ENCODE peak calls at places on chromosomes 5 and 9, in nine cellular contexts. M, A, G, R, F, N, P, T and E are unnamed samples.

GRCh38 chr9:88197781-88198345 is 59.6 kb upstream of the SPATA31C2 start:
- DNase-seq in F (peak), G (peak), T (no peak), P (no peak), N (no peak), R (no peak), M (no peak), A (no peak), E (no peak)

GRCh38 chr9:113879906-113880305 is 3.8 kb downstream of the ZNF618 start:
- DNase-seq in F (no peak), M (no peak), A (no peak), R (no peak), P (no peak), T (no peak), G (no peak), N (no peak), E (no peak)

GRCh38 chr5:124742983-124743533 is 3.4 kb downstream of the ZNF608 start:
- DNase-seq in P (peak), N (peak), R (no peak), M (no peak), F (peak), G (no peak), T (no peak), A (no peak), E (peak)

GRCh38 chr5:97297063-97297715 is 114.1 kb upstream of the RIOK2 start:
- DNase-seq in R (peak), M (no peak), P (no peak), N (no peak), G (no peak), F (peak), A (no peak), T (no peak), E (no peak)

GRCh38 chr5:127254729-127255284 is 35.8 kb upstream of the MEGF10 start:
- DNase-seq in A (no peak), P (no peak), F (peak), M (no peak), T (no peak), R (no peak), G (no peak), N (no peak), E (no peak)

GRCh38 chr5:39513236-39513635 is 88.5 kb upstream of the DAB2 start:
- DNase-seq in A (no peak), P (no peak), T (no peak), R (no peak), M (no peak), N (no peak), G (no peak), F (peak), E (no peak)

GRCh38 chr9:106970976-106971457 is 108.1 kb downstream of the ZNF462 start:
- DNase-seq in N (no peak), P (no peak), T (no peak), F (no peak), A (no peak), G (no peak), M (no peak), R (no peak), E (no peak)

GRCh38 chr9:20722221-20722620 is 38.2 kb downstream of the FOCAD start:
- DNase-seq in A (no peak), G (no peak), P (no peak), M (no peak), F (peak), R (no peak), T (no peak), N (no peak), E (no peak)

GRCh38 chr5:10434392-10434791 is 7.3 kb upstream of the ROPN1L start:
- DNase-seq in T (no peak), M (no peak), G (no peak), A (no peak), N (no peak), R (no peak), P (no peak), F (no peak), E (no peak)

GRCh38 chr5:151223447-151224264 is at the start of gene CCDC69:
- DNase-seq in F (peak), P (peak), M (peak), N (peak), G (peak), A (no peak), R (peak), T (peak), E (peak)

GRCh38 chr9:96071245-96072124 is 196.0 kb downstream of the ERCC6L2 start:
- DNase-seq in M (no peak), G (peak), N (peak), R (no peak), T (no peak), F (peak), P (no peak), A (no peak), E (peak)

GRCh38 chr5:179215576-179215975 is 129.7 kb downstream of the ADAMTS2 start:
- DNase-seq in N (no peak), M (no peak), F (no peak), P (no peak), A (no peak), G (no peak), R (no peak), T (no peak), E (no peak)

GRCh38 chr5:114148253-114148652 is 213.6 kb upstream of the KCNN2 start:
- DNase-seq in G (no peak), N (no peak), F (no peak), T (peak), R (no peak), P (no peak), A (no peak), M (no peak), E (peak)

GRCh38 chr9:132239999-132240859 is 78.4 kb downstream of the NTNG2 start:
- DNase-seq in A (no peak), R (no peak), T (no peak), P (no peak), F (no peak), G (no peak), N (no peak), M (no peak), E (peak)

GRCh38 chr5:34499001-34499734 is 157.0 kb upstream of the RAI14 start:
- DNase-seq in R (no peak), M (no peak), P (no peak), T (no peak), N (no peak), A (peak), F (peak), G (no peak), E (no peak)

GRCh38 chr9:19998153-19998552 is 209.3 kb upstream of the SLC24A2 start:
- DNase-seq in R (no peak), T (no peak), M (no peak), N (no peak), A (no peak), P (no peak), F (no peak), G (no peak), E (no peak)

GRCh38 chr9:125888220-125888619 is 141.0 kb downstream of the PBX3 start:
- DNase-seq in R (no peak), P (no peak), N (no peak), M (no peak), G (no peak), T (no peak), F (peak), A (no peak), E (no peak)

GRCh38 chr5:58076473-58077257 is 383.2 kb downstream of the PLK2 start:
- DNase-seq in G (no peak), R (no peak), M (no peak), F (no peak), P (no peak), A (no peak), T (no peak), N (no peak), E (no peak)

GRCh38 chr5:176415240-176416122 is 858 bp downstream of the CLTB start:
- DNase-seq in M (no peak), F (peak), R (no peak), A (no peak), G (peak), N (peak), P (peak), T (peak), E (peak)

GRCh38 chr9:4661165-4662095 is 664 bp upstream of the PLPP6 start:
- DNase-seq in M (no peak), F (peak), N (no peak), P (no peak), G (no peak), T (no peak), A (no peak), R (peak), E (no peak)

GRCh38 chr5:1665803-1666202 is 133.8 kb downstream of the MRPL36 start:
- DNase-seq in P (peak), F (no peak), A (no peak), G (no peak), R (no peak), N (no peak), M (no peak), T (no peak), E (no peak)

GRCh38 chr5:60223342-60223741 is 329.8 kb upstream of the PDE4D start:
- DNase-seq in A (no peak), G (no peak), T (no peak), P (no peak), R (no peak), N (no peak), M (no peak), F (peak), E (no peak)

GRCh38 chr5:32332971-32333370 is 20.2 kb upstream of the MTMR12 start:
- DNase-seq in F (peak), P (no peak), M (no peak), N (no peak), R (no peak), A (no peak), G (no peak), T (no peak), E (no peak)

GRCh38 chr9:3527653-3527960 is 1.8 kb upstream of the RFX3 start:
- DNase-seq in N (no peak), G (no peak), R (no peak), F (no peak), M (no peak), T (no peak), P (no peak), A (no peak), E (no peak)

GRCh38 chr5:124913329-124913653 is 166.9 kb upstream of the ZNF608 start:
- DNase-seq in P (no peak), M (no peak), F (no peak), G (no peak), R (no peak), N (no peak), A (no peak), T (no peak), E (no peak)

GRCh38 chr5:117072439-117072838 is 497.8 kb upstream of the SEMA6A start:
- DNase-seq in N (no peak), A (no peak), P (no peak), F (no peak), R (no peak), M (no peak), G (no peak), T (no peak), E (no peak)

GRCh38 chr9:128091571-128091970 is 23.5 kb downstream of the SLC25A25 start:
- DNase-seq in F (no peak), R (no peak), N (no peak), A (no peak), T (no peak), M (peak), G (no peak), P (no peak), E (no peak)

GRCh38 chr5:146365618-146366017 is 27.0 kb downstream of the POU4F3 start:
- DNase-seq in M (no peak), R (no peak), P (no peak), F (no peak), G (no peak), A (no peak), N (no peak), T (no peak), E (no peak)

GRCh38 chr9:613771-614347 is 227.6 kb upstream of the DMRT1 start:
- DNase-seq in M (peak), N (peak), F (peak), R (peak), G (peak), A (peak), T (peak), P (peak), E (peak)

GRCh38 chr9:38346811-38347735 is 45.4 kb upstream of the ALDH1B1 start:
- DNase-seq in N (no peak), R (no peak), M (no peak), F (no peak), P (no peak), G (no peak), A (no peak), T (no peak), E (no peak)

GRCh38 chr5:176948458-176948857 is 49.3 kb upstream of the HK3 start:
- DNase-seq in A (no peak), M (no peak), N (no peak), F (no peak), G (no peak), P (no peak), R (no peak), T (no peak), E (no peak)

GRCh38 chr5:113478691-113479090 is 9.6 kb downstream of the MCC start:
- DNase-seq in F (no peak), N (no peak), G (no peak), R (no peak), T (no peak), M (no peak), A (no peak), P (no peak), E (no peak)

GRCh38 chr5:134005415-134006118 is 792 bp upstream of the VDAC1 start:
- DNase-seq in A (no peak), F (no peak), G (peak), R (no peak), N (peak), T (peak), P (no peak), M (no peak), E (peak)

GRCh38 chr5:66796306-66797292 is 200.4 kb downstream of the MAST4 start:
- DNase-seq in G (peak), T (no peak), R (no peak), A (no peak), F (no peak), P (no peak), N (no peak), M (no peak), E (no peak)

GRCh38 chr5:119789411-119790117 is 160.2 kb downstream of the FAM170A start:
- DNase-seq in N (no peak), R (peak), G (no peak), P (no peak), T (no peak), M (no peak), F (no peak), A (no peak), E (no peak)

GRCh38 chr9:75184471-75184870 is 96.2 kb downstream of the OSTF1 start:
- DNase-seq in P (no peak), R (no peak), T (no peak), G (no peak), A (no peak), F (no peak), N (no peak), M (no peak), E (no peak)

GRCh38 chr9:75229605-75230332 is 141.5 kb downstream of the OSTF1 start:
- DNase-seq in N (peak), F (peak), M (no peak), T (peak), P (peak), A (no peak), R (peak), G (no peak), E (peak)

DNA sequence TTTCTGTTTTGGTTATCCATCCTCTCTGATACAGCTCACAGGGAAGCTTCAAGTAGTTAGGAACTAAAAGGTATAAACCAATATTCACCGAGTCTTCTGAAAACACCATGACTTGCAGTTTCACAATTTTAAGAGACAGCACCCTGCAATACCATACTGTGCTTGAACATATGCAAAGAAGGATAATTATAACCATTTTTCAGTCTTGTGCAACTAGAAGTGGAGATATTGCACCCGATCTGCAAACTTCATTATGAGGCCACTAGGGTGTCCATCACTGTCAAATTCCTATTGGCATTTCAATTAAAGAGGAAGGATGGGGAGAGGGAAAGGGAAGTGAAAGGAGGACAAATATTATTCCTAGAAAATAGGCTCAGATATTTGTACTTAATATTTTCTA is 32.4 kb upstream of the CEP120 start:
- DNase-seq in F (no peak), M (no peak), N (no peak), P (no peak), A (peak), T (no peak), G (no peak), R (peak), E (no peak)
- TF ChIP-seq CTCF in F (peak), M (no peak), N (no peak), P (no peak), A (no peak), T (no peak), G (no peak), R (peak), E (no peak)

DNA sequence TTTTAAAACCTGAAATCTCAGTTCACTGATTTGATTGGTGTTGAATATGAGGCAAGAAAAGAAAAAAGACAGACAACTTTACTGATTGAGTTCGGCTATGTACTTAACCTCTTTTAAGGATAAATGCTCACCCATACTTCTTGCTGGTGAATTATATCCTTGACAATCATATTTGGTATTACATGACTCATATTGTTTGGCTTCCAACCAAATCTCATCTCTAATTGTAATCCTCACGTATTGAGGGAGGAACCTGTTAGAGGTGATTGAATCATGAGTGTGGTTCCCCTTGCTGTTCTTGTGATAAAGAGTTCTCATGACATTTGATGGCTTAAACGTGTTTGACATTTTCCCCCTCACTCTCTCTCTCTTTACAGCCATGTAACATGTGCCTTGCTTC is 255.6 kb upstream of the IZUMO3 start:
- DNase-seq in F (peak), M (no peak), G (no peak), R (no peak), A (no peak), N (no peak), T (no peak), P (no peak), E (no peak)
- H3K27ac ChIP-seq in F (no peak), M (no peak), G (no peak), R (no peak), A (no peak), N (no peak), T (no peak), P (no peak), E (no peak)

DNA sequence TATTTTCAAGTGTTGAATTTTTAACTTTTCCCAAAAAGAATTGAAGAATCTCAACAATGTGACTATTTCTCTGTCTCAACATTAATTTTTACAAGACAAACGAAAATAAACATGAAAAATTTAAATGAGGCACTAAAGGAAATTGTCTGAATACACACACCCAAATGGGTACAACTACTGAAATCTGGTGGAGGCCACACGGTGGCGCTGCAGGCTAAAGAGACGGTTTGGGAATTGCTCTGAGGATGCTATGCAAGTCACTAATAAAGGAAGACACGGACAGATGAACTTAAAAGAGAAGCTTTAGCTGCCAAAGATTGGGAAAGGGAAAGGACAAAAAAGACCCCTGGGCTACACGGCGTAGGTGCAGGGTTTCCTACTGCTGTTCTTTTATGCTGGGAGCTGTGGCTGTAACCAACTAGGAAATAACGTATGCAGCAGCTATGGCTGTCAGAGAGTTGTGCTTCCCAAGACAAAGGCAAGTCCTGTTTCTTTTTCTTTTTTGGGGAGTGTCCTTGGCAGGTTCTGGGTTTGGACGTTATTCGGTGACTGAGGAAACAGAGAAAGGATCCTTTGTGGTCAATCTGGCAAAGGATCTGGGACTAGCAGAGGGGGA is at the start of gene PCDHB10:
- DNase-seq in T (no peak), R (peak), M (peak), N (no peak), F (peak), G (no peak), P (no peak), A (no peak), E (peak)
- TF ChIP-seq CTCF in T (no peak), R (peak), M (peak), N (no peak), F (peak), G (no peak), P (no peak), A (no peak), E (no peak)

GRCh38 chr9:14158136-14158781 is 155.7 kb downstream of the NFIB start:
- DNase-seq in R (no peak), P (no peak), T (no peak), N (no peak), M (no peak), G (no peak), F (no peak), A (no peak), E (no peak)
- H3K27ac ChIP-seq in R (no peak), P (peak), T (no peak), N (no peak), M (no peak), G (no peak), F (no peak), A (no peak), E (no peak)